ENCODE peak calls at places on chromosomes 1 and 21, in four cellular contexts. C, O, N and M are unnamed samples.

GRCh38 chr1:150973826-150974579 is 632 bp downstream of the CERS2 start:
- DNase-seq in C (no peak), O (peak), N (no peak), M (no peak)

GRCh38 chr21:37606549-37606948 is 240.0 kb downstream of the DYRK1A start:
- DNase-seq in C (no peak), O (no peak), N (no peak), M (no peak)

GRCh38 chr1:93625582-93626327 is 55.9 kb downstream of the BCAR3 start:
- DNase-seq in C (peak), O (no peak), N (no peak), M (no peak)

GRCh38 chr1:225882008-225882698 is at the start of gene TMEM63A:
- DNase-seq in C (peak), O (peak), N (peak), M (peak)

GRCh38 chr1:164557270-164557669 is 1.7 kb upstream of the PBX1 start:
- DNase-seq in C (no peak), O (no peak), N (no peak), M (no peak)

GRCh38 chr1:10539411-10540043 is 64.8 kb downstream of the PEX14 start:
- DNase-seq in C (peak), O (no peak), N (no peak), M (no peak)

GRCh38 chr1:36351222-36351977 is 28.0 kb upstream of the EVA1B start:
- DNase-seq in C (peak), O (no peak), N (no peak), M (no peak)

GRCh38 chr1:223765036-223765718 is 52.8 kb downstream of the CAPN2 start:
- DNase-seq in C (peak), O (no peak), N (no peak), M (peak)

GRCh38 chr21:41725421-41726021 is 41.3 kb downstream of the RIPK4 start:
- DNase-seq in C (no peak), O (no peak), N (no peak), M (no peak)

GRCh38 chr1:41444796-41445195 is 39.7 kb downstream of the EDN2 start:
- DNase-seq in C (no peak), O (no peak), N (no peak), M (no peak)